ENCODE peak calls at places on chromosome 18, in nine cellular contexts. G is Karpas-422; W is cardiac muscle cell; A is esophagus squamous epithelium; J is suprapubic skin; T is substantia nigra; V is A549; M is CD8-positive, alpha-beta memory T cell; O is PC-9. Y is an unnamed sample.

GRCh38 chr18:75161629-75162028 is 47.3 kb downstream of the PTGR3 start:
- DNase-seq in G (peak), W (no peak), A (no peak), J (no peak), T (no peak), V (peak), M (peak), O (no peak), Y (no peak)

GRCh38 chr18:28963481-28963880 is 786.6 kb upstream of the CDH2 start:
- DNase-seq in G (no peak), W (no peak), A (no peak), J (no peak), T (no peak), V (no peak), M (no peak), O (no peak), Y (no peak)

GRCh38 chr18:10705786-10706185 is 180.0 kb downstream of the NAPG start:
- DNase-seq in G (no peak), W (no peak), A (no peak), J (no peak), T (no peak), V (no peak), M (no peak), O (no peak), Y (no peak)

GRCh38 chr18:76827205-76827885 is 5.0 kb downstream of the ZNF236 start:
- DNase-seq in G (no peak), W (no peak), A (no peak), J (no peak), T (no peak), V (no peak), M (no peak), O (no peak), Y (no peak)

GRCh38 chr18:77108821-77109692 is 23.5 kb downstream of the MBP start:
- DNase-seq in G (no peak), W (no peak), A (no peak), J (no peak), T (no peak), V (no peak), M (no peak), O (no peak), Y (no peak)

GRCh38 chr18:63322908-63323634 is 3.5 kb upstream of the BCL2 start:
- DNase-seq in G (peak), W (peak), A (no peak), J (no peak), T (peak), V (peak), M (peak), O (peak), Y (peak)

GRCh38 chr18:36905560-36905959 is 76.6 kb downstream of the KIAA1328 start:
- DNase-seq in G (no peak), W (no peak), A (no peak), J (no peak), T (no peak), V (no peak), M (no peak), O (no peak), Y (no peak)

GRCh38 chr18:8614875-8615274 is 5.6 kb downstream of the RAB12 start:
- DNase-seq in G (no peak), W (no peak), A (no peak), J (no peak), T (no peak), V (no peak), M (no peak), O (no peak), Y (no peak)

GRCh38 chr18:78242796-78243195 is 736.8 kb upstream of the SALL3 start:
- DNase-seq in G (no peak), W (no peak), A (no peak), J (no peak), T (no peak), V (no peak), M (no peak), O (no peak), Y (no peak)

GRCh38 chr18:59340817-59341216 is 18.2 kb downstream of the LMAN1 start:
- DNase-seq in G (no peak), W (no peak), A (no peak), J (no peak), T (no peak), V (no peak), M (no peak), O (no peak), Y (no peak)

GRCh38 chr18:59344990-59345389 is 14.1 kb downstream of the LMAN1 start:
- DNase-seq in G (no peak), W (no peak), A (no peak), J (no peak), T (no peak), V (no peak), M (no peak), O (no peak), Y (no peak)

GRCh38 chr18:59345556-59345955 is 13.5 kb downstream of the LMAN1 start:
- DNase-seq in G (peak), W (no peak), A (no peak), J (no peak), T (no peak), V (no peak), M (no peak), O (no peak), Y (no peak)

GRCh38 chr18:59343916-59344315 is 15.1 kb downstream of the LMAN1 start:
- DNase-seq in G (peak), W (no peak), A (no peak), J (no peak), T (no peak), V (no peak), M (no peak), O (no peak), Y (no peak)

DNA sequence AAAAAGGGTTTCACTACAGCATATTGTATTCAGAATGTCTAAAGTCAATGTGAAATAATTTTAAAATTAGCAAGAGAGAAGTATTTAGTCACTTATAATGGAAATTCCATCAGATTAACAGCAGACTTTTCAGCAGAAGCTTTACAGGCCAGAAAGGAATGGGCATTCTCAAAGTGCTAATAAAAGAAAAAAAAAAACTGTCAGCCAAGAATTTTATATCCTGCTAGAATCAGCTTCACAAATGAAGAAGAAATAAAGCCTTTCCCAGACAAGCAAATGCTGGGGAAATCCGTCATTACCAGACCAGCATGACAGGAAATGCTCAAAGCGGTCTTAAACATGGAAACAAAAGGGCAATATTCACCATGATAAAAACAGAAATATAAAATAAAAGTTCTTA is 18.8 kb downstream of the LMAN1 start:
- DNase-seq in G (no peak), W (no peak), A (no peak), J (no peak), T (no peak), V (no peak), M (no peak), O (no peak), Y (no peak)
- H3K27ac ChIP-seq in G (no peak), W (no peak), A (no peak), J (no peak), T (no peak), V (no peak), M (no peak), O (no peak), Y (no peak)

DNA sequence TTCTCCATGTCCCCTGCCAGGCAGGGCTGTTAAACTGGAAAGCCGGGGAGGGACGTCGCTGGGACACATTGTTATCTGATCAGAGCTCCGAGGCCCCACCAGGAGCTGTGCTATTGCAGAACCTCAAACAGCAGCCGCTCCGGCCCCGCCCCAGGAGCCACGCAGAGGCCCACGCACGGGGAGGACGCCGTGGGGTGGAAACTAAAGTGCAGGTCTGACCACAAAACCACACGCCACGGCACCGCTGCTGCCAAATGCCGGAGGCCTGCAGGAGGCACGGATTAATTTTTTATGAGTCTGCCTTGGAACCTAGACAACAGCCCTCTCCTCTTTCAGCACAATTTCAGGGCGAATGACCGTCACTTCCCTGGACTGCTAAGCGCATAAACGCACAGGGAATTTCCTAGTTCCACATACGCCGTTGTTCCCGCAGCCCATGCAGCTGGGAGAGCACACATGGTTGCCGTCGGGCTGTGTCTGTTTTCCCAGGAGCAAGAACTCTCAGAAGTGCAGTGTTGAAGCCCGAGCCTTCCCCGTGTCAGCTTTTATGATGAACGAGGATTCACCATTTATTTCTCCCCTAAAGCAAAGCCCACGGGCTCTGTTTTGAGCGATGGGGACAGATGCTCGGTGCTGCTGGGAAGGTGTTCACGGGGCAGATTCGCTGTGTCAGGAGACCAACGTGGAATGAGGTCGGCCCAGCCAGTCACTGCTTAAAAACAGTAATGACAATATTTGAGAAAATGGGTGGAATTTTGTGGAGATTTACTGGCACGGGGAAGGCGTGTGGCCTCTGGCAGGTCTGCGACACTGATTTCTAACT is 43.7 kb downstream of the NFATC1 start:
- DNase-seq in G (no peak), W (no peak), A (no peak), J (no peak), T (no peak), V (no peak), M (peak), O (no peak), Y (no peak)
- H3K27ac ChIP-seq in G (no peak), W (no peak), A (no peak), J (no peak), T (no peak), V (no peak), M (no peak), O (no peak), Y (no peak)

DNA sequence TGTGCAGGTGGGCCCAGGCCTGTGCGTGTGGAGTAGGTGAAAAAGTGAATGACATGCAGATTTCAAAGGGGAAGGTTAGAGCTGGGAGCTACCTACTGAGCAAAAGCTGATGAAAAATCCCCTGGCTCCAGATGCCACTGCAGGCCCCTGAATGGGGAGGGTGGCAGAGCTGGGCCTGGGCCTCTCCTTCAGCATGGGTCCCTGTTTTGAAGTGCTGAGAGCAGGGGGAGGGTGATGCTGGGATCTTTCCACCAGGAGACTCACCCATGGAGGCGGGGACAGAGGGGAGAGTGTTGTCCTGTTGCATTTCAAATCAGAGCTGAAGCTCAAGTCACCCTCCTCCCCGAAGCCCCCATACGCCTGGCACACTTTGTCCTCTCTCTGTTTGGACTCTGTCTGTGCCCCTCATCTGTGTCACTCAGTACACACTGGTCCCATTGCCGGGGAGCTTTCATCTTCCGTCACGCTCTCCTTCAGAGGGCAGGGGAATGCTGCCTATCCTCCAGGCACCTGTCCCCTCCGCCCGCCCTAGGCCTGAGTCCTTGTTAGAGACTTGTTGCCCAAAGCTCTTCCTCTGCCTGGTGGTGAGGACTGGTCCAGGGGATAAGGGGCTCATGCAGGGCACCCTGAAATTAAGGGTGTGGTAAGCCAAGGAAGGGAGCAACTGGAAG is 206.6 kb downstream of the HAUS1 start:
- DNase-seq in G (no peak), W (no peak), A (no peak), J (no peak), T (no peak), V (no peak), M (no peak), O (no peak), Y (no peak)
- H3K27ac ChIP-seq in G (no peak), W (no peak), A (no peak), J (no peak), T (no peak), V (no peak), M (no peak), O (no peak), Y (no peak)

GRCh38 chr18:46793565-46793964 is 36.7 kb upstream of the ST8SIA5 start:
- DNase-seq in G (no peak), W (peak), A (no peak), J (no peak), T (no peak), V (no peak), M (no peak), O (no peak), Y (no peak)
- H3K27ac ChIP-seq in G (no peak), W (no peak), A (no peak), J (no peak), T (no peak), V (no peak), M (no peak), O (no peak), Y (no peak)

GRCh38 chr18:658947-659533 is 1.6 kb downstream of the TYMS start:
- DNase-seq in G (no peak), W (no peak), A (no peak), J (no peak), T (no peak), V (no peak), M (no peak), O (no peak), Y (no peak)
- H3K27ac ChIP-seq in G (peak), W (no peak), A (no peak), J (no peak), T (peak), V (peak), M (peak), O (no peak), Y (no peak)

GRCh38 chr18:44098551-44099098 is 582.1 kb upstream of the SETBP1 start:
- DNase-seq in G (peak), W (peak), A (no peak), J (no peak), T (no peak), V (peak), M (no peak), O (no peak), Y (no peak)
- H3K27ac ChIP-seq in G (no peak), W (no peak), A (no peak), J (no peak), T (no peak), V (no peak), M (no peak), O (no peak), Y (no peak)

GRCh38 chr18:49026501-49027378 is 76.0 kb upstream of the SMAD7 start:
- DNase-seq in G (no peak), W (no peak), A (no peak), J (no peak), T (no peak), V (no peak), M (no peak), O (no peak), Y (no peak)

GRCh38 chr18:49025767-49026500 is 75.2 kb upstream of the SMAD7 start:
- DNase-seq in G (no peak), W (no peak), A (no peak), J (no peak), T (no peak), V (no peak), M (no peak), O (no peak), Y (no peak)

GRCh38 chr18:49024808-49025361 is 74.1 kb upstream of the SMAD7 start:
- DNase-seq in G (no peak), W (no peak), A (no peak), J (no peak), T (no peak), V (no peak), M (no peak), O (no peak), Y (no peak)

GRCh38 chr18:49024408-49024807 is 73.6 kb upstream of the SMAD7 start:
- DNase-seq in G (no peak), W (no peak), A (no peak), J (no peak), T (no peak), V (no peak), M (no peak), O (no peak), Y (no peak)

GRCh38 chr18:49025426-49025766 is 74.6 kb upstream of the SMAD7 start:
- DNase-seq in G (no peak), W (no peak), A (no peak), J (no peak), T (no peak), V (no peak), M (no peak), O (no peak), Y (no peak)
- H3K27ac ChIP-seq in G (no peak), W (no peak), A (no peak), J (no peak), T (no peak), V (no peak), M (no peak), O (no peak), Y (no peak)

Y was measured in caudate nucleus.